ENCODE peak calls at places on chromosomes 6 and 20, in five cellular contexts. One of them, this sample, is unnamed.
A peak's percentile ranks its signal among the peaks of the same experiment; 100 is the strongest.

GRCh38 chr6:133623065-133623464 is 265.8 kb upstream of the TCF21 start:
- DNase-seq in cardiac fibroblast: peak; percentile 95
- DNase-seq in epithelial cell of esophagus: no peak
- DNase-seq in fibroblast of lung: peak; percentile 78
- DNase-seq in fibroblast of villous mesenchyme: peak; percentile 42
- DNase-seq in this sample: no peak

GRCh38 chr6:29760328-29760727 is 37.1 kb downstream of the HLA-F start:
- DNase-seq in cardiac fibroblast: no peak
- DNase-seq in epithelial cell of esophagus: no peak
- DNase-seq in fibroblast of lung: no peak
- DNase-seq in fibroblast of villous mesenchyme: no peak
- DNase-seq in this sample: no peak

GRCh38 chr6:157714153-157714490 is 108.9 kb upstream of the SNX9 start:
- DNase-seq in cardiac fibroblast: peak; percentile 40
- DNase-seq in epithelial cell of esophagus: no peak
- DNase-seq in fibroblast of lung: peak; percentile 42
- DNase-seq in fibroblast of villous mesenchyme: peak; percentile 65
- DNase-seq in this sample: no peak

GRCh38 chr6:146913842-146914562 is 290.2 kb upstream of the STXBP5 start:
- DNase-seq in cardiac fibroblast: peak; percentile 99
- DNase-seq in epithelial cell of esophagus: peak; percentile 93
- DNase-seq in fibroblast of lung: peak; percentile 100
- DNase-seq in fibroblast of villous mesenchyme: peak; percentile 99
- DNase-seq in this sample: peak; percentile 99

GRCh38 chr6:132482595-132482994 is 30.3 kb downstream of the STX7 start:
- DNase-seq in cardiac fibroblast: no peak
- DNase-seq in epithelial cell of esophagus: no peak
- DNase-seq in fibroblast of lung: no peak
- DNase-seq in fibroblast of villous mesenchyme: peak; percentile 42
- DNase-seq in this sample: no peak

GRCh38 chr20:22583773-22584629 is at the start of gene FOXA2:
- DNase-seq in cardiac fibroblast: no peak
- DNase-seq in epithelial cell of esophagus: peak; percentile 73
- DNase-seq in fibroblast of lung: no peak
- DNase-seq in fibroblast of villous mesenchyme: no peak
- DNase-seq in this sample: no peak

GRCh38 chr6:99611148-99611547 is 4.5 kb downstream of the PRDM13 start:
- DNase-seq in cardiac fibroblast: no peak
- DNase-seq in epithelial cell of esophagus: no peak
- DNase-seq in fibroblast of lung: no peak
- DNase-seq in fibroblast of villous mesenchyme: no peak
- DNase-seq in this sample: no peak

GRCh38 chr6:161139766-161140553 is 133.9 kb downstream of the AGPAT4 start:
- DNase-seq in cardiac fibroblast: no peak
- DNase-seq in epithelial cell of esophagus: peak; percentile 36
- DNase-seq in fibroblast of lung: no peak
- DNase-seq in fibroblast of villous mesenchyme: no peak
- DNase-seq in this sample: no peak

GRCh38 chr6:30326446-30327231 is at the start of gene TRIM39:
- DNase-seq in cardiac fibroblast: peak; percentile 87
- DNase-seq in epithelial cell of esophagus: peak; percentile 79
- DNase-seq in fibroblast of lung: peak; percentile 79
- DNase-seq in fibroblast of villous mesenchyme: peak; percentile 88
- DNase-seq in this sample: no peak

GRCh38 chr20:45892049-45892816 is 1.1 kb downstream of the CTSA start:
- DNase-seq in cardiac fibroblast: peak; percentile 49
- DNase-seq in epithelial cell of esophagus: peak; percentile 48
- DNase-seq in fibroblast of lung: peak; percentile 57
- DNase-seq in fibroblast of villous mesenchyme: peak; percentile 27
- DNase-seq in this sample: no peak
- TF ChIP-seq CTCF in cardiac fibroblast: peak; percentile 18
- TF ChIP-seq CTCF in epithelial cell of esophagus: peak; percentile 29
- TF ChIP-seq CTCF in fibroblast of lung: no peak
- TF ChIP-seq CTCF in fibroblast of villous mesenchyme: peak; percentile 13
- TF ChIP-seq CTCF in this sample: peak; percentile 32

GRCh38 chr6:1622851-1623768 is 13.4 kb downstream of the FOXC1 start:
- DNase-seq in cardiac fibroblast: no peak
- DNase-seq in epithelial cell of esophagus: no peak
- DNase-seq in fibroblast of lung: no peak
- DNase-seq in fibroblast of villous mesenchyme: no peak
- DNase-seq in this sample: no peak
- H3K4me3 ChIP-seq in cardiac fibroblast: no peak overlapping the region
- H3K4me3 ChIP-seq in epithelial cell of esophagus: no peak overlapping the region
- H3K4me3 ChIP-seq in fibroblast of lung: no peak overlapping the region
- H3K4me3 ChIP-seq in fibroblast of villous mesenchyme: no peak overlapping the region
- H3K4me3 ChIP-seq in this sample: no peak overlapping the region

GRCh38 chr6:112667427-112667826 is 320.3 kb downstream of the RFPL4B start:
- DNase-seq in cardiac fibroblast: no peak
- DNase-seq in epithelial cell of esophagus: no peak
- DNase-seq in fibroblast of lung: no peak
- DNase-seq in fibroblast of villous mesenchyme: no peak
- DNase-seq in this sample: no peak
- TF ChIP-seq CTCF in cardiac fibroblast: no peak
- TF ChIP-seq CTCF in epithelial cell of esophagus: no peak
- TF ChIP-seq CTCF in fibroblast of lung: no peak
- TF ChIP-seq CTCF in fibroblast of villous mesenchyme: no peak
- TF ChIP-seq CTCF in this sample: no peak

GRCh38 chr20:46607191-46607848 is 43.9 kb downstream of the SLC13A3 start:
- DNase-seq in cardiac fibroblast: no peak
- DNase-seq in epithelial cell of esophagus: no peak
- DNase-seq in fibroblast of lung: no peak
- DNase-seq in fibroblast of villous mesenchyme: no peak
- DNase-seq in this sample: no peak
- H3K4me3 ChIP-seq in cardiac fibroblast: no peak overlapping the region
- H3K4me3 ChIP-seq in epithelial cell of esophagus: no peak overlapping the region
- H3K4me3 ChIP-seq in fibroblast of lung: no peak overlapping the region
- H3K4me3 ChIP-seq in fibroblast of villous mesenchyme: no peak overlapping the region
- H3K4me3 ChIP-seq in this sample: no peak overlapping the region

GRCh38 chr6:47655719-47656595 is 42.4 kb upstream of the ADGRF4 start:
- DNase-seq in cardiac fibroblast: peak; percentile 37
- DNase-seq in epithelial cell of esophagus: peak; percentile 96
- DNase-seq in fibroblast of lung: peak; percentile 5
- DNase-seq in fibroblast of villous mesenchyme: peak; percentile 40
- DNase-seq in this sample: peak; percentile 63
- TF ChIP-seq CTCF in cardiac fibroblast: no peak
- TF ChIP-seq CTCF in epithelial cell of esophagus: no peak
- TF ChIP-seq CTCF in fibroblast of lung: no peak
- TF ChIP-seq CTCF in fibroblast of villous mesenchyme: no peak
- TF ChIP-seq CTCF in this sample: no peak

GRCh38 chr6:118353564-118353963 is 194.5 kb upstream of the PLN start:
- DNase-seq in cardiac fibroblast: no peak
- DNase-seq in epithelial cell of esophagus: no peak
- DNase-seq in fibroblast of lung: no peak
- DNase-seq in fibroblast of villous mesenchyme: no peak
- DNase-seq in this sample: no peak
- H3K4me3 ChIP-seq in cardiac fibroblast: no peak overlapping the region
- H3K4me3 ChIP-seq in epithelial cell of esophagus: no peak overlapping the region
- H3K4me3 ChIP-seq in fibroblast of lung: no peak overlapping the region
- H3K4me3 ChIP-seq in fibroblast of villous mesenchyme: no peak overlapping the region
- H3K4me3 ChIP-seq in this sample: no peak overlapping the region

DNA sequence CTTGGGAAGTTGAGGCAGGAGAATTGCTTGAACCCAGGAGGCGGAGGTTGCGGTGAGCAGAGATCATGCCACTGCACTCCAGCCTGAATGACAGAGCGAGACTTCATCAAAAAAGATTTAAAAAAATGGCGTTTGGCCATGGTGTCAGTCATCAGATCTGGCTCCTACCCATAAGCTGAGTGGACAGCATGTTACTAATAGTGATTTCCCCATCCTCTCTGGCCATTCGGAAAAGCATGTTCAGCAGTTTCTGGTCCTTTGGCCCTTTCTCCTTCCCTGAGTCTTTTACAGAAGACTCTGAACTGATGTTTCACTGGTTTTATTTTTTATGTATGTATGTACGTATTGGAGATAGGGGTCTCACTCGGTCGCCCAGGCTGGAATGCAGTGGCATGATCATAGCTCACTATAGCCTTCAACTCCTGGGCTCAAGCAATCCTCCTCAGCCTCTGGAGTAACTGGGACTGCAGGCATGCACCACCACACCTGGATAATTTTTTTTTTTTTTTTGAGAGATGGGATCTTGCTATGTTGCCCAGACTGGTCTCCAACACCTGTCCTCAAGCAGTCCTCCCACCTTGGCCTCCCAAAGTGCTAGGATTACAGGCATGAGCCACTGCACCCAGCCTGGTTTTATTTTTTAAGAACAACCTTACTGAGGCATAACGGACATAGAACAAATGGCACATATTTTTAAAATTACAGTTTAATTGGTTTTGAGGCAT is 84.2 kb upstream of the CNKSR3 start:
- DNase-seq in cardiac fibroblast: no peak
- DNase-seq in epithelial cell of esophagus: no peak
- DNase-seq in fibroblast of lung: no peak
- DNase-seq in fibroblast of villous mesenchyme: no peak
- DNase-seq in this sample: no peak
- TF ChIP-seq CTCF in cardiac fibroblast: no peak
- TF ChIP-seq CTCF in epithelial cell of esophagus: no peak
- TF ChIP-seq CTCF in fibroblast of lung: no peak
- TF ChIP-seq CTCF in fibroblast of villous mesenchyme: no peak
- TF ChIP-seq CTCF in this sample: no peak

GRCh38 chr6:106117579-106117978 is 31.4 kb downstream of the PRDM1 start:
- DNase-seq in cardiac fibroblast: no peak
- DNase-seq in epithelial cell of esophagus: no peak
- DNase-seq in fibroblast of lung: no peak
- DNase-seq in fibroblast of villous mesenchyme: no peak
- DNase-seq in this sample: no peak

GRCh38 chr6:106119526-106119925 is 33.4 kb downstream of the PRDM1 start:
- DNase-seq in cardiac fibroblast: no peak
- DNase-seq in epithelial cell of esophagus: peak; percentile 91
- DNase-seq in fibroblast of lung: no peak
- DNase-seq in fibroblast of villous mesenchyme: no peak
- DNase-seq in this sample: no peak

GRCh38 chr6:106122306-106122940 is 36.3 kb downstream of the PRDM1 start:
- DNase-seq in cardiac fibroblast: no peak
- DNase-seq in epithelial cell of esophagus: no peak
- DNase-seq in fibroblast of lung: no peak
- DNase-seq in fibroblast of villous mesenchyme: no peak
- DNase-seq in this sample: no peak

GRCh38 chr6:106118835-106119443 is 32.8 kb downstream of the PRDM1 start:
- DNase-seq in cardiac fibroblast: no peak
- DNase-seq in epithelial cell of esophagus: no peak
- DNase-seq in fibroblast of lung: no peak
- DNase-seq in fibroblast of villous mesenchyme: peak; percentile 63
- DNase-seq in this sample: no peak

GRCh38 chr6:106119991-106120390 is 33.9 kb downstream of the PRDM1 start:
- DNase-seq in cardiac fibroblast: peak; percentile 18
- DNase-seq in epithelial cell of esophagus: no peak
- DNase-seq in fibroblast of lung: no peak
- DNase-seq in fibroblast of villous mesenchyme: no peak
- DNase-seq in this sample: no peak
- H3K4me3 ChIP-seq in cardiac fibroblast: no peak overlapping the region
- H3K4me3 ChIP-seq in epithelial cell of esophagus: no peak overlapping the region
- H3K4me3 ChIP-seq in fibroblast of lung: no peak overlapping the region
- H3K4me3 ChIP-seq in fibroblast of villous mesenchyme: no peak overlapping the region
- H3K4me3 ChIP-seq in this sample: no peak overlapping the region